ENCODE peak calls at places on chromosomes 6 and 20, in ten cellular contexts. B, Y, R, D, T, N, G, I, X and S are unnamed samples. For H3K4me1, the result is how much of the 10 kb centered on the place peaks cover.

GRCh38 chr6:139768196-139768595 is 393.7 kb upstream of the CITED2 start:
- DNase-seq in X (no peak), D (no peak), Y (no peak), R (no peak), T (no peak), N (no peak), B (no peak), G (no peak), I (no peak), S (no peak)

GRCh38 chr6:52363222-52363867 is 1.4 kb downstream of the PAQR8 start:
- DNase-seq in Y (no peak), B (no peak), R (peak), I (no peak), N (no peak), G (no peak), T (peak), X (no peak), D (no peak), S (no peak)

GRCh38 chr6:160010067-160010466 is 41.2 kb downstream of the IGF2R start:
- DNase-seq in B (no peak), Y (no peak), G (no peak), N (peak), I (no peak), D (peak), X (no peak), T (no peak), R (no peak), S (no peak)

GRCh38 chr6:4894049-4894448 is 109.8 kb downstream of the RPP40 start:
- DNase-seq in R (no peak), X (no peak), D (no peak), N (no peak), I (no peak), Y (no peak), B (no peak), T (no peak), G (no peak), S (no peak)

GRCh38 chr6:30263734-30264133 is 50.5 kb upstream of the TRIM26 start:
- DNase-seq in Y (peak), G (no peak), N (no peak), R (no peak), X (no peak), D (no peak), I (no peak), B (no peak), T (no peak), S (no peak)

GRCh38 chr20:22411568-22412450 is 172.6 kb downstream of the FOXA2 start:
- DNase-seq in R (peak), T (peak), D (peak), N (no peak), G (peak), Y (no peak), I (peak), B (no peak), X (no peak), S (no peak)

GRCh38 chr6:3230275-3231212 is 3.1 kb upstream of the TUBB2B start:
- DNase-seq in D (no peak), Y (no peak), N (no peak), X (no peak), I (no peak), R (no peak), T (no peak), B (no peak), G (no peak), S (no peak)

GRCh38 chr6:34705241-34705640 is 8.7 kb upstream of the ILRUN start:
- DNase-seq in T (no peak), G (no peak), Y (no peak), X (no peak), D (no peak), I (no peak), R (no peak), B (no peak), N (no peak), S (no peak)

GRCh38 chr20:4766631-4767030 is 44.9 kb downstream of the PRND start:
- DNase-seq in G (no peak), Y (no peak), R (no peak), D (no peak), B (no peak), N (no peak), T (no peak), I (no peak), X (no peak), S (no peak)

GRCh38 chr20:5741089-5741488 is 9.1 kb upstream of the SHLD1 start:
- DNase-seq in I (peak), T (no peak), G (no peak), R (no peak), Y (peak), D (no peak), N (no peak), X (no peak), B (no peak), S (no peak)

GRCh38 chr20:10622657-10623418 is 51.0 kb downstream of the JAG1 start:
- DNase-seq in R (no peak), T (no peak), X (no peak), D (peak), N (peak), Y (no peak), B (no peak), I (no peak), G (no peak), S (no peak)

GRCh38 chr6:3422457-3422816 is 34.4 kb downstream of the SLC22A23 start:
- DNase-seq in B (no peak), D (no peak), X (no peak), G (no peak), R (no peak), Y (no peak), N (no peak), I (no peak), T (no peak), S (peak)

GRCh38 chr6:30885481-30885998 is 1.2 kb downstream of the DDR1 start:
- DNase-seq in X (peak), N (no peak), R (no peak), D (peak), I (peak), G (peak), B (peak), Y (no peak), T (peak), S (peak)

GRCh38 chr6:127606131-127606562 is 29.2 kb downstream of the C6orf58 start:
- DNase-seq in I (no peak), B (no peak), R (no peak), N (no peak), X (no peak), D (no peak), G (peak), T (no peak), Y (no peak), S (no peak)

GRCh38 chr6:145809785-145810184 is 4.8 kb downstream of the FBXO30 start:
- DNase-seq in D (no peak), B (no peak), T (no peak), G (no peak), X (no peak), R (no peak), N (no peak), I (no peak), Y (no peak), S (no peak)

GRCh38 chr6:25788305-25788922 is 33.9 kb downstream of the SLC17A4 start:
- DNase-seq in D (peak), T (peak), X (peak), Y (peak), R (peak), B (peak), G (peak), N (peak), I (peak), S (no peak)

GRCh38 chr6:4055420-4056041 is 23.4 kb downstream of the FAM217A start:
- DNase-seq in Y (no peak), N (no peak), I (peak), X (no peak), D (peak), B (peak), G (peak), R (no peak), T (peak), S (no peak)

GRCh38 chr20:63062188-63063140 is 55.7 kb upstream of the BHLHE23 start:
- DNase-seq in B (no peak), Y (no peak), T (no peak), G (no peak), I (no peak), R (peak), X (peak), D (no peak), N (no peak), S (peak)

GRCh38 chr6:152301021-152301805 is 335.9 kb downstream of the SYNE1 start:
- DNase-seq in T (no peak), N (no peak), R (no peak), G (no peak), I (no peak), Y (no peak), D (no peak), X (no peak), B (no peak), S (no peak)

GRCh38 chr6:139243531-139243930 is 48.3 kb downstream of the TXLNB start:
- DNase-seq in I (no peak), G (no peak), N (no peak), B (no peak), Y (no peak), T (no peak), X (no peak), D (no peak), R (no peak), S (no peak)

GRCh38 chr20:54123587-54124180 is 50.1 kb downstream of the CYP24A1 start:
- DNase-seq in D (peak), T (peak), B (peak), N (peak), Y (peak), X (peak), R (peak), I (no peak), G (peak), S (peak)

GRCh38 chr6:110547266-110547964 is 71.0 kb upstream of the SLC22A16 start:
- DNase-seq in X (no peak), D (no peak), T (no peak), G (no peak), R (no peak), I (no peak), N (no peak), Y (no peak), B (no peak), S (no peak)

GRCh38 chr6:38220069-38220723 is 400.7 kb downstream of the ZFAND3 start:
- DNase-seq in N (no peak), T (no peak), D (no peak), B (no peak), G (no peak), Y (no peak), X (no peak), I (no peak), R (no peak), S (no peak)

GRCh38 chr20:805713-806112 is 27.8 kb upstream of the FAM110A start:
- DNase-seq in Y (no peak), T (no peak), B (no peak), I (no peak), D (no peak), N (no peak), R (no peak), X (no peak), G (no peak), S (no peak)

GRCh38 chr20:59398552-59399265 is 98.3 kb downstream of the EDN3 start:
- DNase-seq in X (no peak), G (no peak), B (no peak), R (no peak), N (no peak), Y (no peak), T (no peak), D (no peak), I (no peak), S (no peak)

GRCh38 chr6:35568967-35569606 is 56.4 kb upstream of the TULP1 start:
- DNase-seq in X (peak), D (peak), N (peak), R (peak), G (no peak), B (no peak), T (peak), I (no peak), Y (no peak), S (no peak)

GRCh38 chr6:11428895-11429294 is 108.7 kb upstream of the TMEM170B start:
- DNase-seq in N (no peak), R (no peak), I (no peak), D (no peak), Y (no peak), X (no peak), T (no peak), B (no peak), G (no peak), S (no peak)

GRCh38 chr6:32140420-32141046 is 10.4 kb upstream of the FKBPL start:
- DNase-seq in I (no peak), N (no peak), T (no peak), X (no peak), G (no peak), R (no peak), Y (no peak), D (no peak), B (no peak), S (no peak)

GRCh38 chr6:37630281-37630799 is 67.3 kb downstream of the MDGA1 start:
- DNase-seq in R (no peak), X (no peak), Y (peak), D (no peak), G (peak), B (no peak), T (peak), I (no peak), N (no peak), S (peak)

GRCh38 chr6:141482773-141483172 is 650.0 kb upstream of the GJE1 start:
- DNase-seq in B (no peak), G (no peak), T (no peak), N (no peak), I (no peak), Y (no peak), X (no peak), R (no peak), D (no peak), S (no peak)

GRCh38 chr6:165848099-165848461 is 185.0 kb upstream of the PDE10A start:
- DNase-seq in R (no peak), T (no peak), G (no peak), I (no peak), X (no peak), D (no peak), B (no peak), N (no peak), Y (no peak), S (no peak)

GRCh38 chr6:53679446-53679933 is 13.9 kb upstream of the KLHL31 start:
- DNase-seq in X (no peak), D (no peak), T (no peak), I (peak), R (no peak), G (peak), Y (no peak), N (no peak), B (no peak), S (no peak)

GRCh38 chr20:41983159-41983558 is 365.0 kb upstream of the CHD6 start:
- DNase-seq in D (no peak), I (no peak), G (no peak), N (no peak), T (no peak), Y (no peak), X (no peak), R (no peak), B (no peak), S (no peak)

DNA sequence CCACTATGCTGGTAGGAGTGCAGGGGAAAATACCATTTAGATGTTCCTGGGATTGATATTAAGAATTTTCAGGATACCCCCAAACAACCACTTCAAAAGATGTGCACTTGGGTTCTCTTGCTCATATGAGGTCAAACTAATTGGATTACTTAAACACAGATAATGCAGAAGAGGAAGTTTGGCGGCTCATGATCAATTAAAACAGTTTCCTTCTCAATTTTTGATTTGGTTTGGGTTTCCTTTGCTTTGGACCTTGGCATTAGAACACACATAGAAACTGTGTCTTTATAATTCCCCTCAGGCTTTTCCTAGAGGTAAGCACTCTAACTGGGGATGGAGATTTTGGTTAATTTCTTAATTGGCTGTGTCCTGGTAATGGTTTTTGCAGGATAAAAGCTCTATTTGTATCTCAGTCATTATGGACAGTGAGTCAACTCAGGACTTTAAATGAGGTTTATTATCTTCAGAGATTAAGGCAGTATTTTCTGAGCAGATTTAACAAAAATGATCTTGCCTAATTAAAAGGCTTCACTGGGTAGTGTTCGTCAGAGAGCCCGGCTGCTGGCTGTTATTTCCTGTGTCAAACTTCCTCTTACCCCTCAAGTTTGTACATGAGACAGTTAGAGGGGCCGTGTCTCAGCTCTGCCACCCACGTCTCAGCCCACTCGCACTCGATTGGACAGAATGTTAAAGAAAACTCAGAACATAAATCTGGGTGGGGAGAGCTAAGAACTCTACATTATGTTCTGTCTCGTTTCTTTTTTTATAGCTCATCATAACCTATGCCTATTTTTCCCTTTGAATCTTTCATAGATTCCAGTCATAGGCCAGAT is 50.3 kb upstream of the PREP start:
- DNase-seq in G (no peak), B (no peak), Y (no peak), N (no peak), D (peak), X (no peak), T (peak), I (no peak), R (no peak), S (no peak)
- TF ChIP-seq POLR2A in G (no peak), B (no peak), Y (no peak), N (no peak), D (no peak), X (no peak), T (no peak), I (no peak), R (peak), S (no peak)

DNA sequence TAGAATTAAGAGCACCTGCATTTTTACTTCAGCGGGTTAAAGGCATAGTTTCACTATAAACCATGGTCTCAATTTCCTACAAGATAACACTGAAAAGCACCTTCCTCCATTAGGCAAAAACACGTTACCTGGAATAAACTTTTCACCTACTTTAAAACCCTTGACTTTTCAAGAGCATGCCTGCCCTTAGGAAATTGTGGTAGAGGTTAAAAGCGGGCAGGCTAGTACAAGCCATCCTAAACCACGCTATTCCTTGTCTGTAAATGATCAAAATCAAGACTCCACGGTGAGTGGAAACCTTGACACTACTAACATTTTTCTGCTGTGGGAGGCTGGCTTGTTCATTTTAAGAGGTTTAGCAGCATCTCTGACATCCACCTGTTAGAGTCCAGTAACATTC is 43.9 kb downstream of the NR2E1 start:
- DNase-seq in T (no peak), Y (no peak), G (no peak), R (no peak), B (no peak), D (no peak), X (no peak), I (no peak), N (no peak), S (no peak)
- H3K4me1 ChIP-seq in T (under half), Y (under half), G (under half), R (under half), B (under half), D (under half), X (under half), I (under half), N (under half), S (under half)

GRCh38 chr20:49610701-49611538 is 43.0 kb upstream of the PTGIS start:
- DNase-seq in T (peak), I (peak), R (peak), B (peak), G (peak), X (peak), D (peak), Y (peak), N (peak), S (peak)
- H3K4me3 ChIP-seq in T (peak), I (peak), R (no peak), B (no peak), G (peak), X (peak), D (no peak), Y (no peak), N (no peak), S (peak)

GRCh38 chr6:114167583-114168576 is 174.9 kb downstream of the HS3ST5 start:
- DNase-seq in N (no peak), B (no peak), I (no peak), G (no peak), R (no peak), D (no peak), T (no peak), Y (no peak), X (no peak), S (no peak)
- TF ChIP-seq POLR2A in N (no peak), B (no peak), I (no peak), G (no peak), R (no peak), D (no peak), T (no peak), Y (no peak), X (no peak), S (no peak)

GRCh38 chr6:119339941-119340456 is 9.6 kb downstream of the MAN1A1 start:
- DNase-seq in B (no peak), N (no peak), Y (no peak), R (no peak), G (no peak), T (no peak), X (no peak), D (no peak), I (no peak), S (no peak)
- H3K4me1 ChIP-seq in B (under half), N (under half), Y (under half), R (under half), G (under half), T (under half), X (under half), D (half or more), I (under half), S (under half)

DNA sequence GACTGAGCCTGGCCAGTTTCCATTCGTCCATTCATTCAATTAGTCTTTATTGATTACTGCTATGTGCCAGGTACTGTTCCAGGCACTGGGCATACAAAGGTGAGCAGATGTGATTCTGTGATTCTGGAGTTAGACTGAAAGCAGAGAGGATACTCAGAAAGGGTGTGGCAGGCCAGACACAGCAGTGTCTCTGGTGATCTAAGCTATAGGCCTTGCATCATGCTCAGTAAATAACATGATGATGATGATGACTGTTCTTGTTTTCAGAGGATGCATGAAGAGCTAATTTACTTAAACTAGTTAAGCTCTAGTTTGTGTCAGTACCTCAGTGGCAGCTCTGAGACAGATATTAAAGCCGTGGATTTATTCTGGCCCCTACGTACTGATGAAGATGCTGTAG is 31.4 kb upstream of the FUCA2 start:
- DNase-seq in I (no peak), T (no peak), B (no peak), N (no peak), Y (no peak), G (no peak), R (no peak), D (no peak), X (no peak), S (no peak)
- H3K4me3 ChIP-seq in I (no peak), T (no peak), B (no peak), N (no peak), Y (no peak), G (no peak), R (no peak), D (no peak), X (no peak), S (no peak)

DNA sequence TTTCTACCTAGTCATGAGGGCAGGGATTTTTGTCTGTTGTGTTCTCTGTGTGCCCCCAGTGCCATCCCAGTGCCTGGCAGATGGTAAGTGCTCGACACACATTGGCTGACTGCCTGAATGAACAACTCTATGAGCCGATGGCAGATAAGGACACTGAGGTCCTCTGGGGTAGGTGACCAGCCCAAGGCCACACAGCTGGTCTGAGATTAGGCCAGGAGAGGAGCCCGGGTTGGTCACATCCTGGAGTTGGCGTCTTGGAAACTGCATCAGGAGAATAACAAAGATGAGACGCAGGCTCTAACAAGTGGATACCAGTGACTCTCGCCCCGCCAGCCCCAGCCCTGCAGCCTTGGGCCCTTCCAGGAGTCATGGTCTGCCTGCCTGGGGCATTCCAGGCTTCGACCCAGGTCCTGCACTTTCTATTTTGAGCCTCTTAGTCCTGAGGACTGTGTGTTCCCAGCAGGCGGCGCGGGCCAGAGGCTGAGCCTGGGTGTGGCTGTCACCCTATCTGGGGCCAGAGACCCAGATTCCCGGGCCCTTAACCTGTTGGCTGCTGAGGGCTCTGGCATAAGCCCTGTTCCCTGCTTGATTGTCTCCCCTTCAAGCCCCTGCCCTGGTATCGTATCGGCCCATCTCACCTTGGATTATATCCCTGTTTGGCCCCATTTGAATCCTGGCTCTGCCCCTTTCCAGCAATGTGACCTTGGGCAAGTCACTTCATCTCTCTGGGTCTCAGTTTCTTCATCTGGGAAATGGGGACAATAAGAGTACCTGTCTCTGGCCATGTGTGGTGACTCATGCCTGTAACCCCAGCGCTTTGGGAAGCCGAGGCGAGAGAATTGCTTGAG is 88.3 kb downstream of the CEBPB start:
- DNase-seq in D (peak), R (peak), X (peak), N (peak), G (peak), I (peak), Y (peak), B (peak), T (peak), S (no peak)
- TF ChIP-seq POLR2A in D (no peak), R (no peak), X (no peak), N (no peak), G (no peak), I (no peak), Y (no peak), B (no peak), T (no peak), S (no peak)